ENCODE peak calls at places on chromosomes 12 and 14, in seven cellular contexts. One of them, this sample, is unnamed.

GRCh38 chr12:55675671-55676070 is 32.0 kb downstream of the ITGA7 start:
- DNase-seq in activated CD4-positive, alpha-beta T cell treated with anti-CD3 and anti-CD28 coated beads, Interleukin-2, amount 50 U/mL, for 1 hour: no peak
- DNase-seq in left cardiac atrium: no peak
- DNase-seq in lung microvascular endothelial cell: no peak
- DNase-seq in uterus: no peak
- DNase-seq in AML-193: no peak
- DNase-seq in ascending aorta: no peak
- DNase-seq in this sample: no peak

GRCh38 chr14:58846682-58847465 is 209.1 kb downstream of the DACT1 start:
- DNase-seq in left cardiac atrium: no peak
- DNase-seq in lung microvascular endothelial cell: no peak
- DNase-seq in AML-193: no peak
- DNase-seq in uterus: no peak
- DNase-seq in ascending aorta: no peak
- DNase-seq in activated CD4-positive, alpha-beta T cell treated with anti-CD3 and anti-CD28 coated beads, Interleukin-2, amount 50 U/mL, for 1 hour: no peak
- DNase-seq in this sample: no peak

GRCh38 chr14:75432406-75432805 is 4.6 kb downstream of the JDP2 start:
- DNase-seq in ascending aorta: no peak
- DNase-seq in lung microvascular endothelial cell: no peak
- DNase-seq in AML-193: no peak
- DNase-seq in activated CD4-positive, alpha-beta T cell treated with anti-CD3 and anti-CD28 coated beads, Interleukin-2, amount 50 U/mL, for 1 hour: no peak
- DNase-seq in left cardiac atrium: no peak
- DNase-seq in uterus: no peak
- DNase-seq in this sample: no peak

GRCh38 chr14:64053694-64054669 is 201.2 kb downstream of the SYNE2 start:
- DNase-seq in left cardiac atrium: no peak
- DNase-seq in ascending aorta: peak
- DNase-seq in activated CD4-positive, alpha-beta T cell treated with anti-CD3 and anti-CD28 coated beads, Interleukin-2, amount 50 U/mL, for 1 hour: no peak
- DNase-seq in uterus: no peak
- DNase-seq in AML-193: no peak
- DNase-seq in lung microvascular endothelial cell: no peak
- DNase-seq in this sample: no peak

GRCh38 chr12:69500631-69501030 is 30.4 kb downstream of the FRS2 start:
- DNase-seq in ascending aorta: no peak
- DNase-seq in AML-193: no peak
- DNase-seq in left cardiac atrium: no peak
- DNase-seq in lung microvascular endothelial cell: no peak
- DNase-seq in uterus: no peak
- DNase-seq in activated CD4-positive, alpha-beta T cell treated with anti-CD3 and anti-CD28 coated beads, Interleukin-2, amount 50 U/mL, for 1 hour: no peak
- DNase-seq in this sample: no peak

GRCh38 chr14:61438860-61439765 is 117.7 kb downstream of the PRKCH start:
- DNase-seq in AML-193: peak
- DNase-seq in ascending aorta: peak
- DNase-seq in activated CD4-positive, alpha-beta T cell treated with anti-CD3 and anti-CD28 coated beads, Interleukin-2, amount 50 U/mL, for 1 hour: peak
- DNase-seq in uterus: peak
- DNase-seq in lung microvascular endothelial cell: peak
- DNase-seq in left cardiac atrium: peak
- DNase-seq in this sample: no peak

GRCh38 chr12:2754208-2754607 is 40.6 kb upstream of the FKBP4 start:
- DNase-seq in lung microvascular endothelial cell: no peak
- DNase-seq in ascending aorta: no peak
- DNase-seq in uterus: no peak
- DNase-seq in left cardiac atrium: no peak
- DNase-seq in AML-193: no peak
- DNase-seq in activated CD4-positive, alpha-beta T cell treated with anti-CD3 and anti-CD28 coated beads, Interleukin-2, amount 50 U/mL, for 1 hour: no peak
- DNase-seq in this sample: no peak

GRCh38 chr14:26811756-26812305 is 214.0 kb upstream of the NOVA1 start:
- DNase-seq in uterus: no peak
- DNase-seq in left cardiac atrium: no peak
- DNase-seq in ascending aorta: no peak
- DNase-seq in activated CD4-positive, alpha-beta T cell treated with anti-CD3 and anti-CD28 coated beads, Interleukin-2, amount 50 U/mL, for 1 hour: no peak
- DNase-seq in lung microvascular endothelial cell: no peak
- DNase-seq in AML-193: no peak
- DNase-seq in this sample: no peak

GRCh38 chr12:65152586-65152985 is 16.8 kb upstream of the LEMD3 start:
- DNase-seq in ascending aorta: no peak
- DNase-seq in activated CD4-positive, alpha-beta T cell treated with anti-CD3 and anti-CD28 coated beads, Interleukin-2, amount 50 U/mL, for 1 hour: no peak
- DNase-seq in AML-193: peak
- DNase-seq in lung microvascular endothelial cell: no peak
- DNase-seq in uterus: no peak
- DNase-seq in left cardiac atrium: no peak
- DNase-seq in this sample: no peak

GRCh38 chr12:99605-100004 is 33.0 kb downstream of the IQSEC3 start:
- DNase-seq in left cardiac atrium: no peak
- DNase-seq in lung microvascular endothelial cell: no peak
- DNase-seq in uterus: no peak
- DNase-seq in activated CD4-positive, alpha-beta T cell treated with anti-CD3 and anti-CD28 coated beads, Interleukin-2, amount 50 U/mL, for 1 hour: no peak
- DNase-seq in ascending aorta: no peak
- DNase-seq in AML-193: no peak
- DNase-seq in this sample: no peak

GRCh38 chr12:124579921-124580517 is 12.6 kb upstream of the NCOR2 start:
- DNase-seq in activated CD4-positive, alpha-beta T cell treated with anti-CD3 and anti-CD28 coated beads, Interleukin-2, amount 50 U/mL, for 1 hour: no peak
- DNase-seq in ascending aorta: no peak
- DNase-seq in uterus: no peak
- DNase-seq in lung microvascular endothelial cell: no peak
- DNase-seq in AML-193: no peak
- DNase-seq in left cardiac atrium: no peak
- DNase-seq in this sample: no peak

GRCh38 chr14:26394114-26394855 is 203.5 kb downstream of the NOVA1 start:
- DNase-seq in AML-193: no peak
- DNase-seq in activated CD4-positive, alpha-beta T cell treated with anti-CD3 and anti-CD28 coated beads, Interleukin-2, amount 50 U/mL, for 1 hour: no peak
- DNase-seq in uterus: no peak
- DNase-seq in ascending aorta: no peak
- DNase-seq in lung microvascular endothelial cell: no peak
- DNase-seq in left cardiac atrium: no peak
- DNase-seq in this sample: no peak

GRCh38 chr14:68274722-68275121 is 455.1 kb downstream of the RAD51B start:
- DNase-seq in uterus: no peak
- DNase-seq in left cardiac atrium: no peak
- DNase-seq in ascending aorta: no peak
- DNase-seq in AML-193: no peak
- DNase-seq in activated CD4-positive, alpha-beta T cell treated with anti-CD3 and anti-CD28 coated beads, Interleukin-2, amount 50 U/mL, for 1 hour: no peak
- DNase-seq in lung microvascular endothelial cell: no peak
- DNase-seq in this sample: no peak

GRCh38 chr12:56574210-56574609 is 52.6 kb downstream of the RBMS2 start:
- DNase-seq in activated CD4-positive, alpha-beta T cell treated with anti-CD3 and anti-CD28 coated beads, Interleukin-2, amount 50 U/mL, for 1 hour: no peak
- DNase-seq in lung microvascular endothelial cell: peak
- DNase-seq in uterus: no peak
- DNase-seq in left cardiac atrium: no peak
- DNase-seq in ascending aorta: no peak
- DNase-seq in AML-193: peak
- DNase-seq in this sample: no peak

GRCh38 chr12:43338848-43339526 is 213.0 kb downstream of the ADAMTS20 start:
- DNase-seq in uterus: no peak
- DNase-seq in ascending aorta: no peak
- DNase-seq in left cardiac atrium: no peak
- DNase-seq in AML-193: peak
- DNase-seq in lung microvascular endothelial cell: peak
- DNase-seq in activated CD4-positive, alpha-beta T cell treated with anti-CD3 and anti-CD28 coated beads, Interleukin-2, amount 50 U/mL, for 1 hour: no peak
- DNase-seq in this sample: peak

GRCh38 chr12:121288158-121288848 is 8.2 kb downstream of the CAMKK2 start:
- DNase-seq in activated CD4-positive, alpha-beta T cell treated with anti-CD3 and anti-CD28 coated beads, Interleukin-2, amount 50 U/mL, for 1 hour: no peak
- DNase-seq in AML-193: peak
- DNase-seq in lung microvascular endothelial cell: no peak
- DNase-seq in uterus: no peak
- DNase-seq in left cardiac atrium: no peak
- DNase-seq in ascending aorta: no peak
- DNase-seq in this sample: no peak

GRCh38 chr12:6945613-6946012 is 1.8 kb downstream of the C12orf57 start:
- DNase-seq in lung microvascular endothelial cell: no peak
- DNase-seq in uterus: no peak
- DNase-seq in left cardiac atrium: no peak
- DNase-seq in AML-193: no peak
- DNase-seq in ascending aorta: no peak
- DNase-seq in activated CD4-positive, alpha-beta T cell treated with anti-CD3 and anti-CD28 coated beads, Interleukin-2, amount 50 U/mL, for 1 hour: no peak
- DNase-seq in this sample: no peak

GRCh38 chr14:75123991-75124390 is 2.9 kb downstream of the NEK9 start:
- DNase-seq in AML-193: peak
- DNase-seq in uterus: peak
- DNase-seq in lung microvascular endothelial cell: peak
- DNase-seq in left cardiac atrium: peak
- DNase-seq in ascending aorta: no peak
- DNase-seq in activated CD4-positive, alpha-beta T cell treated with anti-CD3 and anti-CD28 coated beads, Interleukin-2, amount 50 U/mL, for 1 hour: peak
- DNase-seq in this sample: no peak

GRCh38 chr14:103628684-103629502 is at the start of gene KLC1:
- DNase-seq in lung microvascular endothelial cell: peak
- DNase-seq in activated CD4-positive, alpha-beta T cell treated with anti-CD3 and anti-CD28 coated beads, Interleukin-2, amount 50 U/mL, for 1 hour: peak
- DNase-seq in left cardiac atrium: peak
- DNase-seq in ascending aorta: peak
- DNase-seq in uterus: peak
- DNase-seq in AML-193: no peak
- DNase-seq in this sample: no peak

GRCh38 chr12:80634903-80635302 is 72.5 kb upstream of the MYF6 start:
- DNase-seq in AML-193: no peak
- DNase-seq in ascending aorta: no peak
- DNase-seq in lung microvascular endothelial cell: no peak
- DNase-seq in activated CD4-positive, alpha-beta T cell treated with anti-CD3 and anti-CD28 coated beads, Interleukin-2, amount 50 U/mL, for 1 hour: no peak
- DNase-seq in left cardiac atrium: no peak
- DNase-seq in uterus: no peak
- DNase-seq in this sample: no peak

GRCh38 chr14:93961610-93962009 is 14.8 kb downstream of the ASB2 start:
- DNase-seq in AML-193: no peak
- DNase-seq in uterus: no peak
- DNase-seq in ascending aorta: no peak
- DNase-seq in activated CD4-positive, alpha-beta T cell treated with anti-CD3 and anti-CD28 coated beads, Interleukin-2, amount 50 U/mL, for 1 hour: no peak
- DNase-seq in lung microvascular endothelial cell: no peak
- DNase-seq in left cardiac atrium: no peak
- DNase-seq in this sample: no peak

GRCh38 chr14:94129758-94130414 is 482 bp upstream of the IFI27L2 start:
- DNase-seq in uterus: peak
- DNase-seq in ascending aorta: peak
- DNase-seq in lung microvascular endothelial cell: no peak
- DNase-seq in left cardiac atrium: peak
- DNase-seq in activated CD4-positive, alpha-beta T cell treated with anti-CD3 and anti-CD28 coated beads, Interleukin-2, amount 50 U/mL, for 1 hour: peak
- DNase-seq in AML-193: no peak
- DNase-seq in this sample: no peak

GRCh38 chr12:63400746-63401145 is 249.7 kb upstream of the AVPR1A start:
- DNase-seq in uterus: no peak
- DNase-seq in activated CD4-positive, alpha-beta T cell treated with anti-CD3 and anti-CD28 coated beads, Interleukin-2, amount 50 U/mL, for 1 hour: no peak
- DNase-seq in left cardiac atrium: no peak
- DNase-seq in ascending aorta: no peak
- DNase-seq in AML-193: no peak
- DNase-seq in lung microvascular endothelial cell: peak
- DNase-seq in this sample: no peak

GRCh38 chr14:96267336-96267735 is 11.3 kb downstream of the BDKRB1 start:
- DNase-seq in activated CD4-positive, alpha-beta T cell treated with anti-CD3 and anti-CD28 coated beads, Interleukin-2, amount 50 U/mL, for 1 hour: no peak
- DNase-seq in lung microvascular endothelial cell: peak
- DNase-seq in left cardiac atrium: no peak
- DNase-seq in uterus: peak
- DNase-seq in AML-193: no peak
- DNase-seq in ascending aorta: no peak
- DNase-seq in this sample: no peak

GRCh38 chr14:36001936-36002335 is 174.6 kb downstream of the PTCSC3 start:
- DNase-seq in AML-193: no peak
- DNase-seq in activated CD4-positive, alpha-beta T cell treated with anti-CD3 and anti-CD28 coated beads, Interleukin-2, amount 50 U/mL, for 1 hour: no peak
- DNase-seq in left cardiac atrium: no peak
- DNase-seq in lung microvascular endothelial cell: no peak
- DNase-seq in ascending aorta: no peak
- DNase-seq in uterus: no peak
- DNase-seq in this sample: no peak

GRCh38 chr12:1859643-1860042 is 39.3 kb downstream of the LRTM2 start:
- DNase-seq in AML-193: no peak
- DNase-seq in ascending aorta: peak
- DNase-seq in uterus: no peak
- DNase-seq in lung microvascular endothelial cell: no peak
- DNase-seq in left cardiac atrium: no peak
- DNase-seq in activated CD4-positive, alpha-beta T cell treated with anti-CD3 and anti-CD28 coated beads, Interleukin-2, amount 50 U/mL, for 1 hour: no peak
- DNase-seq in this sample: no peak

GRCh38 chr12:50505386-50505827 is 622 bp downstream of the DIP2B start:
- DNase-seq in activated CD4-positive, alpha-beta T cell treated with anti-CD3 and anti-CD28 coated beads, Interleukin-2, amount 50 U/mL, for 1 hour: peak
- DNase-seq in ascending aorta: no peak
- DNase-seq in lung microvascular endothelial cell: peak
- DNase-seq in left cardiac atrium: peak
- DNase-seq in AML-193: no peak
- DNase-seq in uterus: peak
- DNase-seq in this sample: no peak

This sample was measured in iPS DF 19.7.